ENCODE peak calls at places on chromosomes 3 and 15, in five cellular contexts. E is A549, B is K562, F is HepG2, K is GM12878. R is an unnamed sample.

GRCh38 chr15:64089553-64090280 is 3.9 kb downstream of the CIAO2A start:
- DNase-seq in E (no peak), B (no peak), F (no peak), K (peak), R (no peak)

GRCh38 chr3:38646630-38647029 is 2.9 kb downstream of the SCN5A start:
- DNase-seq in E (peak), B (peak), F (peak), K (no peak), R (peak)

GRCh38 chr3:185825639-185826481 is 1.0 kb upstream of the IGF2BP2 start:
- DNase-seq in E (peak), B (peak), F (no peak), K (no peak), R (peak)

GRCh38 chr3:46269556-46269955 is 27.3 kb downstream of the CCR3 start:
- DNase-seq in E (no peak), B (no peak), F (no peak), K (no peak), R (no peak)

GRCh38 chr3:156209631-156210336 is 89.4 kb downstream of the KCNAB1 start:
- DNase-seq in E (no peak), B (no peak), F (no peak), K (no peak), R (no peak)

GRCh38 chr15:86572368-86572841 is 492.7 kb downstream of the AGBL1 start:
- DNase-seq in E (no peak), B (no peak), F (no peak), K (no peak), R (no peak)

GRCh38 chr3:13512451-13512850 is 32.3 kb downstream of the HDAC11 start:
- DNase-seq in E (no peak), B (no peak), F (no peak), K (no peak), R (no peak)

GRCh38 chr3:81723732-81724313 is 37.6 kb downstream of the GBE1 start:
- DNase-seq in E (peak), B (peak), F (peak), K (no peak), R (no peak)

GRCh38 chr3:49556500-49557275 is 2.4 kb downstream of the BSN start:
- DNase-seq in E (no peak), B (peak), F (no peak), K (no peak), R (no peak)

GRCh38 chr15:69081310-69082004 is 67.0 kb downstream of the NOX5 start:
- DNase-seq in E (no peak), B (no peak), F (no peak), K (no peak), R (peak)

GRCh38 chr15:27036210-27036609 is 65.2 kb downstream of the GABRG3 start:
- DNase-seq in E (no peak), B (no peak), F (no peak), K (no peak), R (no peak)

GRCh38 chr15:31255732-31256384 is 70.8 kb upstream of the KLF13 start:
- DNase-seq in E (no peak), B (no peak), F (no peak), K (no peak), R (no peak)

DNA sequence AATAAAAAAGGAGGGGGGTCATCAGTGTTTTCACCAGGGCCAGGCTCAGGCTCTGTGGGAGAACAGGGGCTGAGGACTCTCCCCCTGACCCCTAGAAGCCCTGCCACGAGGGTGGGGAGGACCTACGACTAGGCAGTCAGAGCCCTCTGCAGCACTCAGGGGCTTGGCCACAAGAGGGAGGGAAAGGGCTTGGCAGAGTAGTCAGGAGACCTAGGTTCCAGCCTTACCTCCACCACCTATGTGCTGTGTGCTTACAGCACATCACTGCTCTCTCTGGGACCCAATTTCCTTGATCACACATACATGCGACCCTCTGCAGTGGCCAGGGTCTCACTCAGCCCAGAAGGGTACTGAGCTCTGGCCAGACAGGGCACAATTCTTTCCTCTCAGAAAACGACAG is 16.3 kb upstream of the SKIC8 start:
- DNase-seq in E (peak), B (peak), F (peak), K (no peak), R (peak)
- H3K4me2 ChIP-seq in E (no peak), B (no peak), F (no peak), K (no peak), R (no peak)

GRCh38 chr3:8739757-8740508 is 6.3 kb downstream of the CAV3 start:
- DNase-seq in E (peak), B (no peak), F (peak), K (no peak), R (no peak)

GRCh38 chr3:8745619-8746370 is 12.2 kb downstream of the CAV3 start:
- DNase-seq in E (no peak), B (no peak), F (no peak), K (no peak), R (no peak)

GRCh38 chr3:8741581-8742355 is 8.2 kb downstream of the CAV3 start:
- DNase-seq in E (peak), B (peak), F (peak), K (no peak), R (peak)

GRCh38 chr3:8743911-8744310 is 10.3 kb downstream of the CAV3 start:
- DNase-seq in E (no peak), B (no peak), F (no peak), K (no peak), R (no peak)

GRCh38 chr3:8742921-8743605 is 9.5 kb downstream of the CAV3 start:
- DNase-seq in E (peak), B (no peak), F (no peak), K (no peak), R (peak)
- TF ChIP-seq JUNB in E (peak), B (no peak), F (no peak), K (no peak), R (no peak)

GRCh38 chr15:43133429-43134156 is at the start of gene TMEM62:
- DNase-seq in E (peak), B (peak), F (peak), K (peak), R (peak)

GRCh38 chr15:43134157-43134637 is 811 bp downstream of the TMEM62 start:
- DNase-seq in E (no peak), B (peak), F (no peak), K (no peak), R (peak)

GRCh38 chr15:43132830-43133428 is 457 bp upstream of the TMEM62 start:
- DNase-seq in E (no peak), B (peak), F (no peak), K (no peak), R (no peak)

GRCh38 chr15:43135351-43135750 is 2.0 kb downstream of the TMEM62 start:
- DNase-seq in E (no peak), B (no peak), F (no peak), K (no peak), R (peak)
- H3K4me2 ChIP-seq in E (no peak), B (no peak), F (peak), K (peak), R (no peak)

GRCh38 chr15:29449136-29449535 is 179.5 kb upstream of the NSMCE3 start:
- DNase-seq in E (peak), B (no peak), F (no peak), K (no peak), R (peak)
- TF ChIP-seq JUNB in E (no peak), B (no peak), F (no peak), K (no peak), R (no peak)

DNA sequence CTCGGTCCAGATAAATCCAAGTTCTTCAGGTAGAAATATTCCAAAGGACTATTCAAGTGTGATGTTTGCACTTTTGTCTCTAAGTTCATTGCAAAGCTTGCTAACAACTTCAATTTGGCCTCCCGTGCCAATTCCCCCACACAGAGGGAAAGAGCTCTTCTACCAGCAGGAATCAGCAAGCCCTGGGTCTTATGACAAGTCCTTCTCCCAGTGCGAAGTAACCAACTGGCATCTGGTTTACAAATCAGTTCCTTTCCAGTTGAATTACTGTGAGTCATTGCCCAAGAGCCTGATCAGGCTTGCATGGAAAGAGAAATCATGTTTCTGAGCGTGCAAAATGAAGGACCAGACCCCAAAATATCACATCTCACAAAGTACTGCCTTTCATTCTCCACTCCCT is 62.7 kb upstream of the SLCO3A1 start:
- DNase-seq in E (no peak), B (no peak), F (no peak), K (no peak), R (no peak)
- H3K4me2 ChIP-seq in E (no peak), B (no peak), F (no peak), K (no peak), R (no peak)

R was measured in GM23338.